ENCODE peak calls at places on chromosome 7, in four cellular contexts. One of them, this sample, is unnamed.

GRCh38 chr7:148657929-148658328 is 40.8 kb upstream of the CUL1 start:
- DNase-seq in A549: no peak
- DNase-seq in astrocyte of the spinal cord: no peak
- DNase-seq in sigmoid colon: no peak
- DNase-seq in this sample: no peak

GRCh38 chr7:12888727-12889126 is 201.3 kb downstream of the ARL4A start:
- DNase-seq in A549: no peak
- DNase-seq in astrocyte of the spinal cord: peak; percentile 73
- DNase-seq in sigmoid colon: no peak
- DNase-seq in this sample: no peak

GRCh38 chr7:142188846-142189245 is 69.0 kb downstream of the PRSS58 start:
- DNase-seq in A549: peak; percentile 7
- DNase-seq in astrocyte of the spinal cord: peak; percentile 32
- DNase-seq in sigmoid colon: no peak
- DNase-seq in this sample: no peak

GRCh38 chr7:14197280-14197679 is 207.8 kb upstream of the ETV1 start:
- DNase-seq in A549: no peak
- DNase-seq in astrocyte of the spinal cord: peak; percentile 62
- DNase-seq in sigmoid colon: no peak
- DNase-seq in this sample: no peak

GRCh38 chr7:94056796-94057207 is 52.6 kb upstream of the BET1 start:
- DNase-seq in A549: no peak
- DNase-seq in astrocyte of the spinal cord: peak; percentile 87
- DNase-seq in sigmoid colon: no peak
- DNase-seq in this sample: no peak

GRCh38 chr7:135380351-135380750 is 129.6 kb downstream of the CNOT4 start:
- DNase-seq in A549: no peak
- DNase-seq in astrocyte of the spinal cord: no peak
- DNase-seq in sigmoid colon: no peak
- DNase-seq in this sample: no peak

GRCh38 chr7:5598261-5598761 is 174.7 kb upstream of the TNRC18 start:
- DNase-seq in A549: no peak
- DNase-seq in astrocyte of the spinal cord: no peak
- DNase-seq in sigmoid colon: peak; percentile 54
- DNase-seq in this sample: no peak

GRCh38 chr7:13179011-13179574 is 491.7 kb downstream of the ARL4A start:
- DNase-seq in A549: no peak
- DNase-seq in astrocyte of the spinal cord: peak; percentile 23
- DNase-seq in sigmoid colon: no peak
- DNase-seq in this sample: no peak

GRCh38 chr7:71236488-71237179 is 104.7 kb downstream of the GALNT17 start:
- DNase-seq in A549: no peak
- DNase-seq in astrocyte of the spinal cord: no peak
- DNase-seq in sigmoid colon: peak; percentile 70
- DNase-seq in this sample: no peak

GRCh38 chr7:1268866-1269265 is 36.2 kb downstream of the UNCX start:
- DNase-seq in A549: no peak
- DNase-seq in astrocyte of the spinal cord: no peak
- DNase-seq in sigmoid colon: no peak
- DNase-seq in this sample: no peak

GRCh38 chr7:24874791-24875190 is 105.2 kb downstream of the OSBPL3 start:
- DNase-seq in A549: no peak
- DNase-seq in astrocyte of the spinal cord: no peak
- DNase-seq in sigmoid colon: no peak
- DNase-seq in this sample: no peak

GRCh38 chr7:36944843-36945242 is 220.5 kb upstream of the AOAH start:
- DNase-seq in A549: no peak
- DNase-seq in astrocyte of the spinal cord: no peak
- DNase-seq in sigmoid colon: no peak
- DNase-seq in this sample: no peak

GRCh38 chr7:134767567-134768168 is 11.8 kb upstream of the CALD1 start:
- DNase-seq in A549: no peak
- DNase-seq in astrocyte of the spinal cord: no peak
- DNase-seq in sigmoid colon: no peak
- DNase-seq in this sample: no peak

GRCh38 chr7:919114-919442 is 35.4 kb downstream of the ADAP1 start:
- DNase-seq in A549: no peak
- DNase-seq in astrocyte of the spinal cord: no peak
- DNase-seq in sigmoid colon: peak; percentile 58
- DNase-seq in this sample: no peak

GRCh38 chr7:97373743-97374142 is 256.2 kb downstream of the SDHAF3 start:
- DNase-seq in A549: no peak
- DNase-seq in astrocyte of the spinal cord: no peak
- DNase-seq in sigmoid colon: no peak
- DNase-seq in this sample: no peak

GRCh38 chr7:91031757-91032156 is 232.5 kb upstream of the FZD1 start:
- DNase-seq in A549: no peak
- DNase-seq in astrocyte of the spinal cord: no peak
- DNase-seq in sigmoid colon: no peak
- DNase-seq in this sample: no peak

GRCh38 chr7:100390286-100391028 is 17.2 kb downstream of the PILRA start:
- DNase-seq in A549: no peak
- DNase-seq in astrocyte of the spinal cord: no peak
- DNase-seq in sigmoid colon: no peak
- DNase-seq in this sample: no peak

GRCh38 chr7:70668606-70669358 is 463.2 kb upstream of the GALNT17 start:
- DNase-seq in A549: no peak
- DNase-seq in astrocyte of the spinal cord: no peak
- DNase-seq in sigmoid colon: no peak
- DNase-seq in this sample: peak; percentile 42

GRCh38 chr7:1639071-1639470 is 31.0 kb upstream of the ELFN1 start:
- DNase-seq in A549: no peak
- DNase-seq in astrocyte of the spinal cord: no peak
- DNase-seq in sigmoid colon: no peak
- DNase-seq in this sample: no peak

GRCh38 chr7:80481196-80481884 is 30.5 kb downstream of the GNAT3 start:
- DNase-seq in A549: no peak
- DNase-seq in astrocyte of the spinal cord: no peak
- DNase-seq in sigmoid colon: no peak
- DNase-seq in this sample: no peak

GRCh38 chr7:144713850-144714249 is 122.0 kb downstream of the TPK1 start:
- DNase-seq in A549: no peak
- DNase-seq in astrocyte of the spinal cord: no peak
- DNase-seq in sigmoid colon: no peak
- DNase-seq in this sample: no peak

GRCh38 chr7:130294314-130294713 is 1.4 kb downstream of the CPA4 start:
- DNase-seq in A549: no peak
- DNase-seq in astrocyte of the spinal cord: peak; percentile 41
- DNase-seq in sigmoid colon: no peak
- DNase-seq in this sample: no peak

GRCh38 chr7:139094596-139094995 is 14.9 kb downstream of the ZC3HAV1 start:
- DNase-seq in A549: no peak
- DNase-seq in astrocyte of the spinal cord: peak; percentile 58
- DNase-seq in sigmoid colon: no peak
- DNase-seq in this sample: no peak

GRCh38 chr7:156473476-156474240 is 166.9 kb upstream of the RNF32 start:
- DNase-seq in A549: peak; percentile 59
- DNase-seq in astrocyte of the spinal cord: peak; percentile 51
- DNase-seq in sigmoid colon: no peak
- DNase-seq in this sample: peak; percentile 29

GRCh38 chr7:139897422-139898085 is 68.5 kb downstream of the TBXAS1 start:
- DNase-seq in A549: no peak
- DNase-seq in astrocyte of the spinal cord: no peak
- DNase-seq in sigmoid colon: no peak
- DNase-seq in this sample: no peak

GRCh38 chr7:124369310-124369709 is 336.4 kb upstream of the TMEM229A start:
- DNase-seq in A549: no peak
- DNase-seq in astrocyte of the spinal cord: no peak
- DNase-seq in sigmoid colon: no peak
- DNase-seq in this sample: no peak

GRCh38 chr7:138338361-138338760 is 121.7 kb upstream of the TRIM24 start:
- DNase-seq in A549: no peak
- DNase-seq in astrocyte of the spinal cord: peak; percentile 27
- DNase-seq in sigmoid colon: peak; percentile 65
- DNase-seq in this sample: no peak

GRCh38 chr7:156896388-156897022 is 3.5 kb upstream of the LMBR1 start:
- DNase-seq in A549: no peak
- DNase-seq in astrocyte of the spinal cord: no peak
- DNase-seq in sigmoid colon: no peak
- DNase-seq in this sample: no peak

GRCh38 chr7:122550545-122550944 is 148.4 kb downstream of the RNF133 start:
- DNase-seq in A549: no peak
- DNase-seq in astrocyte of the spinal cord: peak; percentile 18
- DNase-seq in sigmoid colon: no peak
- DNase-seq in this sample: no peak
- TF ChIP-seq CTCF in A549: no peak
- TF ChIP-seq CTCF in astrocyte of the spinal cord: no peak
- TF ChIP-seq CTCF in sigmoid colon: no peak
- TF ChIP-seq CTCF in this sample: no peak

GRCh38 chr7:99325597-99326407 is at the start of gene ARPC1A:
- DNase-seq in A549: peak; percentile 91
- DNase-seq in astrocyte of the spinal cord: peak; percentile 93
- DNase-seq in sigmoid colon: peak; percentile 95
- DNase-seq in this sample: peak; percentile 81
- TF ChIP-seq CTCF in A549: no peak
- TF ChIP-seq CTCF in astrocyte of the spinal cord: peak; percentile 34
- TF ChIP-seq CTCF in sigmoid colon: no peak
- TF ChIP-seq CTCF in this sample: peak; percentile 51

GRCh38 chr7:46355331-46355730 is 434.3 kb upstream of the IGFBP3 start:
- DNase-seq in A549: no peak
- DNase-seq in astrocyte of the spinal cord: no peak
- DNase-seq in sigmoid colon: no peak
- DNase-seq in this sample: no peak

GRCh38 chr7:46349490-46349889 is 428.4 kb upstream of the IGFBP3 start:
- DNase-seq in A549: no peak
- DNase-seq in astrocyte of the spinal cord: no peak
- DNase-seq in sigmoid colon: no peak
- DNase-seq in this sample: no peak

GRCh38 chr7:46357290-46357689 is 436.2 kb upstream of the IGFBP3 start:
- DNase-seq in A549: no peak
- DNase-seq in astrocyte of the spinal cord: no peak
- DNase-seq in sigmoid colon: no peak
- DNase-seq in this sample: no peak

GRCh38 chr7:46356365-46356764 is 435.3 kb upstream of the IGFBP3 start:
- DNase-seq in A549: no peak
- DNase-seq in astrocyte of the spinal cord: no peak
- DNase-seq in sigmoid colon: no peak
- DNase-seq in this sample: no peak

GRCh38 chr7:46352335-46352954 is 431.4 kb upstream of the IGFBP3 start:
- DNase-seq in A549: peak; percentile 65
- DNase-seq in astrocyte of the spinal cord: peak; percentile 71
- DNase-seq in sigmoid colon: no peak
- DNase-seq in this sample: peak; percentile 21
- TF ChIP-seq CTCF in A549: peak; percentile 95
- TF ChIP-seq CTCF in astrocyte of the spinal cord: peak; percentile 66
- TF ChIP-seq CTCF in sigmoid colon: no peak
- TF ChIP-seq CTCF in this sample: peak; percentile 47

DNA sequence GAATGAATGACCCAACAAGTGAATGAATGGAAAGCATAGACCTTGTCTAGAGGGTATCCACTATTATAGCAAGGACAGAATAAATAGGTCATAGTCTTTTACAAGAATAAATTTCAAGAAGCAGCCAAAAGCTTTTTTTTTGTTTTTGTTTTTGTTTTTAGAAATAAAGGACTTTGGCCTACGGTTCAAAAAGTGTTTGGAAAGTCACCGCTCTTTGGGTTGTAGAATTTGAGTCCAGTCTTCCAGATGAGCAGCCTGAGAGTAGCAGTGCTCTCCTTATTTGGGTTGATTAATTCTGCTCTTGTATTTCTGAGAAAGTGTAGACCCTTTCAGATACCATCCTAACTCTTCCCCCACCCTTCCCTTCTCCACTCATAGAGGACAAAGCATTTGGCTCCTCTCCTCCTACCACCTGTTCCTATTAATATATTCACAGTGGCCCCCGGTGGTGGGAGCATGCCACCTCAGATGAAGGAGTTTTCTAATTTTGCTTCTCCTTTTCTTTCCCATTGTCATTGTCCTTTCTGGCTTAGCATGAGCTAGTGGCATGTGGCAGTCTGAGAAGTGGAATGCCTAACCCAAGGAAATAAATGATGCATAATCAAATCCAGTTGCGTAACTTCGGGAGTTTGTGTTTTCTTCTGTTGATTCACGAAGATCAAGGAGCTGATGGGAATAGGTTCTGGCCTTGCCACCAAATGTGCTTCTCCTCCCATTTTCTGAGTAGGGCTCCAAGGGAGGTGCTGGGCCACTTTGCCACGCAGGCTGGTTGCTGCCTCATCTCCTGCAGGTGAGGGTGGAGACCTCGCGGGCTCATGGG is 114.7 kb downstream of the CHN2 start:
- DNase-seq in A549: no peak
- DNase-seq in astrocyte of the spinal cord: no peak
- DNase-seq in sigmoid colon: no peak
- DNase-seq in this sample: no peak
- TF ChIP-seq CTCF in A549: no peak
- TF ChIP-seq CTCF in astrocyte of the spinal cord: peak; percentile 34
- TF ChIP-seq CTCF in sigmoid colon: no peak
- TF ChIP-seq CTCF in this sample: no peak

DNA sequence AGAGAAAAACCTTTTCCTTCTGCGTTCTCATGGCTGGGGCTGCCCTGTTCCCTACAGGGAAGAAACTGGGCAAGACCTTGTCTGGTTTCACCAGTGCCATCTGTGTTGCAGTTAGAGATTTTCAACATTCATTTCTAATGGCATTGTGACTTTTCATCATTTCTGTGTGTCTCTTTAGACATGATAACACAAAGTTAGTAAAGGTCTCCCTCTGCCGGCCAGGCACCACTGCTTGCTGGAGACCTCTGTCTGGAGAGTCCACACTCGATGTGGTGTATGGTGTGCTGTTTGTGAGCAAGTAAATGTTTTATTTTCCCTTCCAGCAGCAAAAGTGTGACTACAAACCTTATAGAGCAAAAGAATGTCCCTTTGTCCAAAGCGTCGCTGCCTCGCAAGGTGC is 213.5 kb downstream of the PAXIP1 start:
- DNase-seq in A549: no peak
- DNase-seq in astrocyte of the spinal cord: no peak
- DNase-seq in sigmoid colon: no peak
- DNase-seq in this sample: no peak
- TF ChIP-seq CTCF in A549: peak; percentile 8
- TF ChIP-seq CTCF in astrocyte of the spinal cord: no peak
- TF ChIP-seq CTCF in sigmoid colon: no peak
- TF ChIP-seq CTCF in this sample: peak; percentile 11

GRCh38 chr7:132708501-132708900 is 132.2 kb upstream of the PLXNA4 start:
- DNase-seq in A549: no peak
- DNase-seq in astrocyte of the spinal cord: no peak
- DNase-seq in sigmoid colon: no peak
- DNase-seq in this sample: no peak

GRCh38 chr7:132705146-132705545 is 128.9 kb upstream of the PLXNA4 start:
- DNase-seq in A549: no peak
- DNase-seq in astrocyte of the spinal cord: no peak
- DNase-seq in sigmoid colon: no peak
- DNase-seq in this sample: no peak

DNA sequence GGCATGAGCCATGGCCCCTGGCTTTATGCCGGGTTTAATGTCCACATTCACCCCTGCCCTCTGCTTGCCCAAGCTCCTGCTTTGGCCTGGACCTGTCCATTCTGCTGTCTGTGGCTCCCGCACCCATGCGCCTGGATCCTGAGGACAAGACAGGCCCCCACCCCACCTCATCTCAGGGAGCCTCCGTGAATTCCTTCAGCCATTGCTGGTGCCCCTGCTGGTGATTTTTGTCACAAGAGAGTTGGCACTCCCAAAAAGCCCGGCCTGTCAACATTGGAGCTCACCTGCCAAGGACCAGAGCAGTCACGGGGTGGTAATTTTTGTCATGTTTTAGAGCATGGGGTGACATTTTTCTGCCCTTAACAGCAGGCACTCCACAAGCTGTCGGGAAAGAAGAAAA is 127.5 kb upstream of the PLXNA4 start:
- DNase-seq in A549: no peak
- DNase-seq in astrocyte of the spinal cord: no peak
- DNase-seq in sigmoid colon: no peak
- DNase-seq in this sample: no peak
- TF ChIP-seq CTCF in A549: no peak
- TF ChIP-seq CTCF in astrocyte of the spinal cord: no peak
- TF ChIP-seq CTCF in sigmoid colon: no peak
- TF ChIP-seq CTCF in this sample: no peak

This sample was measured in prostate gland.